ENCODE peak calls at places on chromosomes 5 and 9, in eight cellular contexts. F is neuronal stem cell, R is OCI-LY7, D is H1, M is fibroblast of lung, B is osteoblast, Z is brain microvascular endothelial cell, Q is coronary artery. N is an unnamed sample.
A peak's percentile ranks its signal among the peaks of the same experiment; 100 is the strongest.

GRCh38 chr9:81145331-81145963 is 543.9 kb downstream of the TLE1 start:
- DNase-seq in B (peak; percentile 25), Z (peak; percentile 38), R (no peak), D (no peak), F (no peak), M (no peak), Q (no peak), N (no peak)

GRCh38 chr5:141945511-141946024 is 12.4 kb downstream of the PCDH12 start:
- DNase-seq in R (no peak), F (no peak), D (peak; percentile 59), B (no peak), Z (no peak), M (no peak), Q (no peak), N (no peak)

GRCh38 chr5:150710165-150710564 is 9.3 kb upstream of the RBM22 start:
- DNase-seq in Q (no peak), F (no peak), Z (no peak), B (no peak), M (peak; percentile 19), R (peak; percentile 28), D (no peak), N (no peak)

GRCh38 chr9:13324988-13325387 is 45.5 kb upstream of the MPDZ start:
- DNase-seq in F (no peak), D (no peak), B (peak; percentile 65), Z (peak; percentile 5), Q (no peak), R (no peak), M (no peak), N (no peak)

GRCh38 chr5:80408475-80408875 is 611 bp downstream of the ZFYVE16 start:
- DNase-seq in D (no peak), Q (no peak), R (no peak), Z (peak; percentile 30), M (peak; percentile 44), F (no peak), B (peak; percentile 79), N (peak; percentile 60)

GRCh38 chr9:126117631-126118030 is 209.0 kb upstream of the MVB12B start:
- DNase-seq in F (no peak), Z (no peak), B (no peak), R (no peak), M (no peak), D (peak; percentile 10), Q (peak; percentile 35), N (no peak)

GRCh38 chr5:83844320-83845068 is 123.8 kb upstream of the HAPLN1 start:
- DNase-seq in F (no peak), D (no peak), B (peak; percentile 82), Z (peak; percentile 75), Q (no peak), R (no peak), M (peak; percentile 91), N (no peak)

GRCh38 chr9:127875306-127875966 is 2.0 kb downstream of the AK1 start:
- DNase-seq in Q (no peak), F (no peak), B (peak; percentile 98), D (no peak), M (peak; percentile 75), Z (peak; percentile 30), R (no peak), N (no peak)

GRCh38 chr5:159890141-159890540 is 26.1 kb upstream of the ADRA1B start:
- DNase-seq in R (no peak), Q (no peak), D (no peak), Z (no peak), M (no peak), B (no peak), F (no peak), N (no peak)

GRCh38 chr9:87119328-87119881 is 172.1 kb upstream of the GAS1 start:
- DNase-seq in F (no peak), M (peak; percentile 88), Q (no peak), R (no peak), D (no peak), B (peak; percentile 87), Z (peak; percentile 77), N (peak; percentile 37)

DNA sequence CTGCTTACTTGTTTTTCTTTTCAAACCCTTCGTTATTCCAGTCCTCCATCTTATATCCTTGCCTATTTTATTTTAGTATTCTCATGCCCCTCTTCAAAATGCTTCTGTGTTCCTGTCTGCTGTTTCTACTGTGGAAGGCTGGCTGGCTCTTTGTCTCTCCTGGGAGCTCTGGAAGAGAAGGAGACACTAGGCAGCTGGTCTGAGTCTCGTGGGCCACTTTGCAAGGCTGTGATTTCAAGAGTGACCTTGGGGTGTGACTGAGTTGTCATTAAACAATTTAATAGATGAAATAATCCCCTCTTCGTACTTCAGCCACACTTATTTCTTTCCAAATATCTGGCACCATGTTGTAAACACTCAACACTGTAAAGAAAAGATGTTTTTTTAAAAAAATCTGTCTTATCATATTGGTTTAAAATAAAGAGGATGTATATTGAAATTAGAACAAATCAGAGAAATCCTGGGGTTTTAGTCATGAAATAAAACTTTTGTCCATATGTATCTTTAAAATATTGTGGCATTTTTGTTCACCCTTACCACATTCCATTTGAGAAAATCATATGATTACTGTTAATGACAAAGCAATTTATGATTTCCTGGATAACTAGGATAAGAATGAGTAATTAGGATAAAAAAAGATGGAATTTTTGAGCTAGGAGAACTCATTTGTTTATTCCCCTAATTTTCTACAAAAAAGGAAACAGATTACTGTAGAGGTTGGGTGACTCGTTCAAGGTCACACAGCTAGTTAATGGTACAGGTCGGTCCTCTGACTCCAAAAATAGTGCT is 200.8 kb downstream of the MAT2B start:
- DNase-seq in F (no peak), B (peak; percentile 0), M (peak; percentile 87), Z (no peak), Q (no peak), R (no peak), D (no peak), N (no peak)
- H3K4me3 ChIP-seq in F (no peak overlapping the region), B (no peak overlapping the region), M (peak overlapping the region; percentile 4), Z (no peak overlapping the region), Q (no peak overlapping the region), R (no peak overlapping the region), D (no peak overlapping the region), N (no peak overlapping the region)

DNA sequence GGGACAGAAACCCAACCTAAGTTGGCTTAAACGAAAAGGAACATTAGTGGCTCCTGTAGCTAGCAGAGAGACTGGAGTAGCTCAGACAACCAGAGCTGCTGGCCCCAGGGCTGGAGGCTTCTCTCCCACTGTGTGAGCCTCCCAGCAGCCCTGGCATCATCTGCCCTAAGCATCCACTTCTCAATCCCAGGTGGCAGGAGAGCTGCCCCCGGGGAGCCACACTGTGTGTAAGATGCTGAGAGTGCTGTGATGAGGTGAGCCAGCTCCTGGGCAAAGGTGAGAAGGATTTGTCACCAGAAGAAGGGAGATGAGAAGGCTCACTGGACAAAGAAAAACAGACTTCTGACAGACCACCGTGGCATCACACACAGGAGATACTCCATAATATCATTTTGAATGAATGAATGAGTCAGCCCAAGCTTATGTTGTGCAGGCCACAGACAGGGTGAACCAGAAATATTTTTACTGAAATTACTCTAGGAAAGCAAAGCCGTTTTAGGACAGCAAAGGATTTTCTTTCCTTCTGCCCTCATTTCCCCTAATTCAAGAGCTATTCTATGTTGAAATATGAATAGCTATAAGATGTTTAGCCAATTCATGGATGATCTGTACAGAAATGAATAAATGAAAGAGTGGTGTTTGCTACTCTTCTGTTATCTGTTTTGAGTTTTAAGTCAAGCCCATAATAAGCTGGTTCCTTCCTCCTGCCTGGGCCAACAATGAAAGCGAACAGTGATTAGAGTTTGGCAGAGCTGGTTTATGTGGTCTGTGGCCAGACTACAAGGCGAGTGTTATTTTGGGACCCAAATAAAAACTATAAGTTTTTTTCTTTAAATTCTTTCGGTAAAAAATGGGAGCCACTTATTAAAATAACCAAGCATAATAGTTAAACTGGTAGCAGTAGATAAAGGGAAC is 57.4 kb upstream of the ECM2 start:
- DNase-seq in Z (no peak), B (peak; percentile 52), D (no peak), R (no peak), M (no peak), F (no peak), Q (no peak), N (no peak)
- H3K27ac ChIP-seq in Z (no peak overlapping the region), B (peak overlapping the region; percentile 10), D (no peak overlapping the region), R (no peak overlapping the region), M (no peak overlapping the region), F (no peak overlapping the region), Q (peak overlapping the region; percentile 88), N (peak overlapping the region; percentile 22)

DNA sequence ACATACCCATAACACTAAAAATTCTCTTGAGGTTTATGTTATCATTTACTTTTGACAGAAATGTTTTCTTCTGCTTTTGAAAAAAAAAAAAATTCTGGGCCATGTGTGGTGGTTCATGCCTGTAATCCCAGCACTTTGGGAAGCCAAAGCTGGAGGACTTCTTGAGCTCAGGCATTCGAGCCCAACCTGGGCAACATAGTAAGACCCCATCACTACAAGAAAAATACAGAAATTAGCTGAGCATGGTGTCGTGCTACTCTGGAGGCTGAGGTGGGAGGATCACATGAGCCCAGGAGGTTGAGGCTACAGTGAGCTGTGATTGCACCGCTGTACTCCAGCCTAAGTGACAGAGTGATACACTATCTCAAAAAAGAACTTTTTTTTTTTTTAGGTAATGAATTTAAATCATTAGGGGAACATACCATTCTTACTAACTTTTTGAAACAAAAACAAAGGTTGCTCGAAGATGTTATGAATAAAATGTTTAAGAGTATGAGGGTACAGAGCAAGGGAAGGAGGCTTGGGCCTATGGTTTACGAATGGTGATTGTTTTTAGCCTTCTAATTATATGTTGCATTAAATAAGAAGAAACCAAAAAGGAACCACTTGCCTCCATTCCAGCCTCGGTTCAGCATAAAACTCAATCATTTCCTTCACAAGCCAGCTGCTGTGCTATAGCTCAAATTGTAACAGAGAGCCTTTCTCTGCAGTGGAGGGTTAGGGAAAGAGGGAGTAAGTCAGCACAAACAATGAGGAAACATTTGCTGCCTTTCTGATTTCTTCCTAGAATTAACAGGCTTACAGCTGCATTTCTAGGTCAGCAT is 148.6 kb upstream of the DMRT1 start:
- DNase-seq in Q (no peak), Z (peak; percentile 46), F (no peak), D (no peak), M (no peak), R (peak; percentile 21), B (no peak), N (no peak)
- H3K4me3 ChIP-seq in Q (peak overlapping the region; percentile 67), Z (no peak overlapping the region), F (no peak overlapping the region), D (no peak overlapping the region), M (peak overlapping the region; percentile 28), R (no peak overlapping the region), B (peak overlapping the region; percentile 55), N (peak overlapping the region; percentile 64)

DNA sequence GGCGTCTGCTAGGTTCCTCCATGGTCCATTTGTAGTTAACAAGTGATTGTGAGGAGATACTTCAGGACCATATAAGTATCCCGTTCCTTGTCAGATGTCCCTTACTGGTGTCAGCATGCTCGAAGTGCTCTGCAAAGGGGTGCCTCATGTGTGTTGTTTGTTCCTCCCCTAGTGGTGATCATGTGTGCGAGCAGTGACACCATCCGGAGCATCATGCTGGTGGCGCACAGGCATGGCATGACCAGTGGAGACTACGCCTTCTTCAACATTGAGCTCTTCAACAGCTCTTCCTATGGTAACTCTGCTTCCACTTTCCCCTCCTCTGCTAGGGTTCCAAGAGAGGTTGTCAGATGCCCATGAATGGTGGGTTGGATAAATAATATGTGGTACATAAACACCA is 13.4 kb downstream of the NPR3 start:
- DNase-seq in B (no peak), M (no peak), Q (no peak), F (no peak), D (no peak), Z (no peak), R (no peak), N (no peak)
- H3K27ac ChIP-seq in B (no peak overlapping the region), M (no peak overlapping the region), Q (no peak overlapping the region), F (no peak overlapping the region), D (no peak overlapping the region), Z (no peak overlapping the region), R (no peak overlapping the region), N (no peak overlapping the region)

N was measured in left ventricle myocardium inferior.